ENCODE peak calls at places on chromosomes 11 and 22, in five cellular contexts. One of them, this sample, is unnamed.

GRCh38 chr11:68469122-68469521 is 8.6 kb downstream of the PPP6R3 start:
- ATAC-seq in activated CD8-positive, alpha-beta memory T cell treated with anti-CD3 and anti-CD28 coated beads, Interleukin-2, amount 10 ng/mL, durations not matched to agents 7 days and 5 days: no peak
- ATAC-seq in activated naive CD8-positive, alpha-beta T cell treated with anti-CD3 and anti-CD28 coated beads, Interleukin-2, amount 50 U/mL, for 24 hours: no peak
- ATAC-seq in gastroesophageal sphincter: peak; percentile 40
- ATAC-seq in B cell: no peak
- ATAC-seq in this sample: no peak

GRCh38 chr11:68081691-68082090 is 39.5 kb downstream of the CHKA start:
- ATAC-seq in activated CD8-positive, alpha-beta memory T cell treated with anti-CD3 and anti-CD28 coated beads, Interleukin-2, amount 10 ng/mL, durations not matched to agents 7 days and 5 days: no peak
- ATAC-seq in activated naive CD8-positive, alpha-beta T cell treated with anti-CD3 and anti-CD28 coated beads, Interleukin-2, amount 50 U/mL, for 24 hours: no peak
- ATAC-seq in gastroesophageal sphincter: no peak
- ATAC-seq in B cell: no peak
- ATAC-seq in this sample: no peak

GRCh38 chr11:133020321-133020720 is 512.0 kb downstream of the OPCML start:
- ATAC-seq in activated CD8-positive, alpha-beta memory T cell treated with anti-CD3 and anti-CD28 coated beads, Interleukin-2, amount 10 ng/mL, durations not matched to agents 7 days and 5 days: no peak
- ATAC-seq in activated naive CD8-positive, alpha-beta T cell treated with anti-CD3 and anti-CD28 coated beads, Interleukin-2, amount 50 U/mL, for 24 hours: no peak
- ATAC-seq in gastroesophageal sphincter: no peak
- ATAC-seq in B cell: no peak
- ATAC-seq in this sample: no peak

GRCh38 chr11:122917311-122917710 is 34.8 kb downstream of the JHY start:
- ATAC-seq in activated CD8-positive, alpha-beta memory T cell treated with anti-CD3 and anti-CD28 coated beads, Interleukin-2, amount 10 ng/mL, durations not matched to agents 7 days and 5 days: no peak
- ATAC-seq in activated naive CD8-positive, alpha-beta T cell treated with anti-CD3 and anti-CD28 coated beads, Interleukin-2, amount 50 U/mL, for 24 hours: no peak
- ATAC-seq in gastroesophageal sphincter: no peak
- ATAC-seq in B cell: no peak
- ATAC-seq in this sample: no peak

GRCh38 chr22:31441652-31442051 is 42.2 kb downstream of the DRG1 start:
- ATAC-seq in activated CD8-positive, alpha-beta memory T cell treated with anti-CD3 and anti-CD28 coated beads, Interleukin-2, amount 10 ng/mL, durations not matched to agents 7 days and 5 days: no peak
- ATAC-seq in activated naive CD8-positive, alpha-beta T cell treated with anti-CD3 and anti-CD28 coated beads, Interleukin-2, amount 50 U/mL, for 24 hours: no peak
- ATAC-seq in gastroesophageal sphincter: no peak
- ATAC-seq in B cell: no peak
- ATAC-seq in this sample: no peak

GRCh38 chr11:111910637-111911562 is 670 bp downstream of the CRYAB start:
- ATAC-seq in activated CD8-positive, alpha-beta memory T cell treated with anti-CD3 and anti-CD28 coated beads, Interleukin-2, amount 10 ng/mL, durations not matched to agents 7 days and 5 days: no peak
- ATAC-seq in activated naive CD8-positive, alpha-beta T cell treated with anti-CD3 and anti-CD28 coated beads, Interleukin-2, amount 50 U/mL, for 24 hours: no peak
- ATAC-seq in gastroesophageal sphincter: no peak
- ATAC-seq in B cell: no peak
- ATAC-seq in this sample: no peak

GRCh38 chr11:88151866-88152265 is 23.4 kb downstream of the RAB38 start:
- ATAC-seq in activated CD8-positive, alpha-beta memory T cell treated with anti-CD3 and anti-CD28 coated beads, Interleukin-2, amount 10 ng/mL, durations not matched to agents 7 days and 5 days: no peak
- ATAC-seq in activated naive CD8-positive, alpha-beta T cell treated with anti-CD3 and anti-CD28 coated beads, Interleukin-2, amount 50 U/mL, for 24 hours: no peak
- ATAC-seq in gastroesophageal sphincter: no peak
- ATAC-seq in B cell: no peak
- ATAC-seq in this sample: no peak

GRCh38 chr11:112037527-112037926 is 12.3 kb downstream of the DLAT start:
- ATAC-seq in activated CD8-positive, alpha-beta memory T cell treated with anti-CD3 and anti-CD28 coated beads, Interleukin-2, amount 10 ng/mL, durations not matched to agents 7 days and 5 days: no peak
- ATAC-seq in activated naive CD8-positive, alpha-beta T cell treated with anti-CD3 and anti-CD28 coated beads, Interleukin-2, amount 50 U/mL, for 24 hours: no peak
- ATAC-seq in gastroesophageal sphincter: no peak
- ATAC-seq in B cell: no peak
- ATAC-seq in this sample: no peak

GRCh38 chr11:67006029-67006884 is 16.7 kb upstream of the SYT12 start:
- ATAC-seq in activated CD8-positive, alpha-beta memory T cell treated with anti-CD3 and anti-CD28 coated beads, Interleukin-2, amount 10 ng/mL, durations not matched to agents 7 days and 5 days: no peak
- ATAC-seq in activated naive CD8-positive, alpha-beta T cell treated with anti-CD3 and anti-CD28 coated beads, Interleukin-2, amount 50 U/mL, for 24 hours: no peak
- ATAC-seq in gastroesophageal sphincter: no peak
- ATAC-seq in B cell: no peak
- ATAC-seq in this sample: peak; percentile 63

GRCh38 chr22:31345331-31346254 is 553 bp downstream of the PATZ1 start:
- ATAC-seq in activated CD8-positive, alpha-beta memory T cell treated with anti-CD3 and anti-CD28 coated beads, Interleukin-2, amount 10 ng/mL, durations not matched to agents 7 days and 5 days: peak; percentile 60
- ATAC-seq in activated naive CD8-positive, alpha-beta T cell treated with anti-CD3 and anti-CD28 coated beads, Interleukin-2, amount 50 U/mL, for 24 hours: peak; percentile 48
- ATAC-seq in gastroesophageal sphincter: peak; percentile 76
- ATAC-seq in B cell: peak; percentile 65
- ATAC-seq in this sample: peak; percentile 59

GRCh38 chr11:296976-297665 is 2.2 kb downstream of the IFITM5 start:
- ATAC-seq in activated CD8-positive, alpha-beta memory T cell treated with anti-CD3 and anti-CD28 coated beads, Interleukin-2, amount 10 ng/mL, durations not matched to agents 7 days and 5 days: peak; percentile 46
- ATAC-seq in activated naive CD8-positive, alpha-beta T cell treated with anti-CD3 and anti-CD28 coated beads, Interleukin-2, amount 50 U/mL, for 24 hours: peak; percentile 29
- ATAC-seq in gastroesophageal sphincter: peak; percentile 21
- ATAC-seq in B cell: no peak
- ATAC-seq in this sample: peak; percentile 35

GRCh38 chr22:43313497-43314474 is 29.4 kb downstream of the SCUBE1 start:
- ATAC-seq in activated CD8-positive, alpha-beta memory T cell treated with anti-CD3 and anti-CD28 coated beads, Interleukin-2, amount 10 ng/mL, durations not matched to agents 7 days and 5 days: no peak
- ATAC-seq in activated naive CD8-positive, alpha-beta T cell treated with anti-CD3 and anti-CD28 coated beads, Interleukin-2, amount 50 U/mL, for 24 hours: no peak
- ATAC-seq in gastroesophageal sphincter: peak; percentile 61
- ATAC-seq in B cell: no peak
- ATAC-seq in this sample: no peak

GRCh38 chr11:108511851-108512474 is 13.8 kb upstream of the POGLUT3 start:
- ATAC-seq in activated CD8-positive, alpha-beta memory T cell treated with anti-CD3 and anti-CD28 coated beads, Interleukin-2, amount 10 ng/mL, durations not matched to agents 7 days and 5 days: no peak
- ATAC-seq in activated naive CD8-positive, alpha-beta T cell treated with anti-CD3 and anti-CD28 coated beads, Interleukin-2, amount 50 U/mL, for 24 hours: no peak
- ATAC-seq in gastroesophageal sphincter: no peak
- ATAC-seq in B cell: no peak
- ATAC-seq in this sample: no peak

GRCh38 chr11:19853901-19854300 is 141.3 kb downstream of the NAV2 start:
- ATAC-seq in activated CD8-positive, alpha-beta memory T cell treated with anti-CD3 and anti-CD28 coated beads, Interleukin-2, amount 10 ng/mL, durations not matched to agents 7 days and 5 days: no peak
- ATAC-seq in activated naive CD8-positive, alpha-beta T cell treated with anti-CD3 and anti-CD28 coated beads, Interleukin-2, amount 50 U/mL, for 24 hours: no peak
- ATAC-seq in gastroesophageal sphincter: no peak
- ATAC-seq in B cell: no peak
- ATAC-seq in this sample: no peak

GRCh38 chr11:27173545-27173944 is 132.9 kb downstream of the BBOX1 start:
- ATAC-seq in activated CD8-positive, alpha-beta memory T cell treated with anti-CD3 and anti-CD28 coated beads, Interleukin-2, amount 10 ng/mL, durations not matched to agents 7 days and 5 days: no peak
- ATAC-seq in activated naive CD8-positive, alpha-beta T cell treated with anti-CD3 and anti-CD28 coated beads, Interleukin-2, amount 50 U/mL, for 24 hours: no peak
- ATAC-seq in gastroesophageal sphincter: no peak
- ATAC-seq in B cell: no peak
- ATAC-seq in this sample: no peak

GRCh38 chr11:59510917-59511589 is at the start of gene OR4D9:
- ATAC-seq in activated CD8-positive, alpha-beta memory T cell treated with anti-CD3 and anti-CD28 coated beads, Interleukin-2, amount 10 ng/mL, durations not matched to agents 7 days and 5 days: peak; percentile 75
- ATAC-seq in activated naive CD8-positive, alpha-beta T cell treated with anti-CD3 and anti-CD28 coated beads, Interleukin-2, amount 50 U/mL, for 24 hours: no peak
- ATAC-seq in gastroesophageal sphincter: peak; percentile 36
- ATAC-seq in B cell: no peak
- ATAC-seq in this sample: peak; percentile 48

This sample was measured in activated T-helper 17 cell treated with anti-CD3 and anti-CD28 coated beads, Interleukin-2, amount 50 U/mL, for 72 hours.